ENCODE peak calls at places on chromosomes 12 and 14, in four cellular contexts. F, S, A and C are unnamed samples.

GRCh38 chr12:117241697-117242096 is 51.4 kb upstream of the FBXO21 start:
- DNase-seq in F (no peak), S (no peak), A (no peak), C (no peak)

GRCh38 chr12:105109465-105110212 is 2.1 kb downstream of the WASHC4 start:
- DNase-seq in F (no peak), S (no peak), A (no peak), C (no peak)

GRCh38 chr12:120532701-120533238 is 1.4 kb upstream of the RNF10 start:
- DNase-seq in F (no peak), S (no peak), A (no peak), C (no peak)

GRCh38 chr12:64608901-64609542 is 1.3 kb upstream of the RASSF3 start:
- DNase-seq in F (peak; percentile 34), S (no peak), A (no peak), C (no peak)

GRCh38 chr12:52423661-52424503 is 10.3 kb downstream of the KRT75 start:
- DNase-seq in F (no peak), S (no peak), A (no peak), C (no peak)

GRCh38 chr12:31005256-31005943 is 68.3 kb upstream of the DDX11 start:
- DNase-seq in F (no peak), S (peak; percentile 34), A (no peak), C (no peak)

GRCh38 chr12:91483471-91483985 is 300.9 kb upstream of the DCN start:
- DNase-seq in F (no peak), S (no peak), A (no peak), C (no peak)

GRCh38 chr12:5036031-5036430 is 7.6 kb upstream of the KCNA5 start:
- DNase-seq in F (no peak), S (no peak), A (no peak), C (no peak)

GRCh38 chr14:71711619-71712018 is 220.6 kb upstream of the RGS6 start:
- DNase-seq in F (no peak), S (no peak), A (no peak), C (no peak)

GRCh38 chr14:71206766-71207371 is 299.6 kb downstream of the PCNX1 start:
- DNase-seq in F (no peak), S (no peak), A (no peak), C (no peak)

GRCh38 chr12:754871-755562 is 2.6 kb downstream of the WNK1 start:
- DNase-seq in F (no peak), S (no peak), A (no peak), C (no peak)

GRCh38 chr12:23204933-23205778 is 580.2 kb downstream of the ETNK1 start:
- DNase-seq in F (no peak), S (no peak), A (no peak), C (no peak)

GRCh38 chr12:31944299-31944698 is 14.9 kb upstream of the RESF1 start:
- DNase-seq in F (no peak), S (no peak), A (no peak), C (no peak)

GRCh38 chr14:88559852-88560251 is 3.0 kb upstream of the ZC3H14 start:
- DNase-seq in F (no peak), S (no peak), A (no peak), C (no peak)

GRCh38 chr14:85252011-85252410 is 277.9 kb upstream of the FLRT2 start:
- DNase-seq in F (no peak), S (no peak), A (no peak), C (no peak)

GRCh38 chr12:113298861-113299545 is 35.9 kb downstream of the SLC8B1 start:
- DNase-seq in F (no peak), S (no peak), A (peak; percentile 58), C (peak; percentile 48)

GRCh38 chr12:95755236-95755865 is 35.2 kb downstream of the NTN4 start:
- DNase-seq in F (no peak), S (no peak), A (no peak), C (no peak)

GRCh38 chr12:121452356-121453021 is 52.6 kb downstream of the RNF34 start:
- DNase-seq in F (no peak), S (no peak), A (no peak), C (no peak)

GRCh38 chr14:99513946-99514551 is 32.8 kb downstream of the CCNK start:
- DNase-seq in F (no peak), S (no peak), A (no peak), C (no peak)

GRCh38 chr14:69571879-69572633 is 2.6 kb downstream of the CCDC177 start:
- DNase-seq in F (no peak), S (peak; percentile 74), A (no peak), C (no peak)

GRCh38 chr12:1509703-1510395 is 84.5 kb downstream of the FBXL14 start:
- DNase-seq in F (no peak), S (no peak), A (no peak), C (no peak)

GRCh38 chr12:39367494-39367893 is 75.4 kb downstream of the KIF21A start:
- DNase-seq in F (no peak), S (no peak), A (no peak), C (no peak)

GRCh38 chr12:122072031-122072970 is 6.3 kb upstream of the MLXIP start:
- DNase-seq in F (no peak), S (no peak), A (no peak), C (no peak)

GRCh38 chr12:108633534-108634224 is at the start of gene SELPLG:
- DNase-seq in F (peak; percentile 76), S (peak; percentile 53), A (peak; percentile 36), C (no peak)

GRCh38 chr12:130954544-130954831 is 781 bp downstream of the ADGRD1 start:
- DNase-seq in F (peak; percentile 56), S (no peak), A (no peak), C (no peak)

GRCh38 chr12:31833541-31833840 is 104.7 kb upstream of the AMN1 start:
- DNase-seq in F (no peak), S (no peak), A (no peak), C (no peak)

GRCh38 chr12:122126713-122127597 is 47.1 kb downstream of the IL31 start:
- DNase-seq in F (no peak), S (no peak), A (no peak), C (no peak)

GRCh38 chr14:34665785-34666425 is 36.0 kb upstream of the SNX6 start:
- DNase-seq in F (no peak), S (no peak), A (no peak), C (no peak)

GRCh38 chr14:101508196-101508947 is 52.9 kb upstream of the DIO3 start:
- DNase-seq in F (no peak), S (peak; percentile 33), A (no peak), C (no peak)

GRCh38 chr12:98532687-98533304 is 17.4 kb downstream of the TMPO start:
- DNase-seq in F (no peak), S (no peak), A (no peak), C (no peak)

GRCh38 chr14:63853831-63854293 is 1.1 kb downstream of the SYNE2 start:
- DNase-seq in F (peak; percentile 39), S (peak; percentile 67), A (no peak), C (no peak)

GRCh38 chr14:84303140-84303539 is 1226.8 kb upstream of the FLRT2 start:
- DNase-seq in F (no peak), S (no peak), A (no peak), C (no peak)

GRCh38 chr12:4824415-4824814 is 85.3 kb upstream of the KCNA1 start:
- DNase-seq in F (no peak), S (no peak), A (no peak), C (no peak)

GRCh38 chr12:106971065-106971464 is 15.4 kb downstream of the TMEM263 start:
- DNase-seq in F (no peak), S (no peak), A (no peak), C (no peak)

DNA sequence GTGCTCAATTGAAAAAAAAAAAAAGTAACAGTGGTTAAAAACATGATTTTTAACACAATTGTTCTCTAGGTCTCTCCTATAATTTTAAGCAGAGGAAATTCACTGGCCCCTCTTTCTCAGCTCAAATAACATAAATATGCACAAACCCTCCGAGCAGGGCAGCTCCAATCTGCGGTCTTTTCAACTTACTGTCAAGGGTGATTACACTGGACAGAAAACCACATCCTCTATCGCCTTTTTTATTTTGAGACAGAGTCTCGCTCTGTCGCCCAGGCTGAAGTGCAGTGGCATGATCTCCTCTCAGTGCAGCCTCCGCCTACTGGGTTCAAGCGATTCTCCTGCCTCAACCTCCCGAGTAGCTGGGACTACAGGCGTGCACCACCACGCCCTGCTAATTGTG is 16.5 kb upstream of the GABARAPL1 start:
- DNase-seq in F (no peak), S (no peak), A (no peak), C (no peak)
- H3K27ac ChIP-seq in F (no peak overlapping the region), S (no peak overlapping the region), A (no peak overlapping the region), C (no peak overlapping the region)

GRCh38 chr12:51323966-51324895 is at the start of gene BIN2:
- DNase-seq in F (peak; percentile 42), S (peak; percentile 58), A (peak; percentile 23), C (no peak)

GRCh38 chr12:51323317-51323960 is 535 bp downstream of the BIN2 start:
- DNase-seq in F (no peak), S (no peak), A (no peak), C (no peak)

GRCh38 chr12:51322452-51322851 is 1.5 kb downstream of the BIN2 start:
- DNase-seq in F (no peak), S (no peak), A (no peak), C (no peak)

GRCh38 chr12:51326762-51327439 is 2.9 kb upstream of the BIN2 start:
- DNase-seq in F (no peak), S (no peak), A (no peak), C (no peak)

DNA sequence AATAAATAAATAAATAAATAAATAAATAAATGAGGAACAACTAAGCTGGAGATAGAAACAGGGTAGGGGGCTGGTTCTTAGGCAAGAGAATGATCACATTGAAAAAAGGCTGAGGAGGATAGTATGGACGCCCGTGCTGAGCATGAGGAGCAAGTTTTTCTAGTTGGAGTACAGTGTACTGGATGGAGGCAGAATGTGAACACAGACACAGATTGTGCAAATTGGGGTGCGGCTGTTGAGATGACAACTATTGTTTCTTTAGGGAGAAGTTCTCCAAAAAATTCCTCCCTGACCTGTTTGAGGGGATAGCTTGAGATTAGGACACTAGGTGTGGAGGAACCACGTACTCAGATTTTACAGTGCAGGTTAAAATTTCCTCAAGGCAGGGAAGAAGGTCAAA is 979 bp upstream of the BIN2 start:
- DNase-seq in F (no peak), S (no peak), A (no peak), C (no peak)
- H3K27ac ChIP-seq in F (no peak overlapping the region), S (no peak overlapping the region), A (no peak overlapping the region), C (no peak overlapping the region)

GRCh38 chr12:18898469-18898868 is 160.6 kb downstream of the CAPZA3 start:
- DNase-seq in F (no peak), S (no peak), A (no peak), C (no peak)
- H3K27ac ChIP-seq in F (no peak overlapping the region), S (no peak overlapping the region), A (no peak overlapping the region), C (no peak overlapping the region)

GRCh38 chr14:55717621-55718020 is 137.6 kb downstream of the KTN1 start:
- DNase-seq in F (no peak), S (no peak), A (no peak), C (no peak)

GRCh38 chr14:55720796-55721195 is 140.8 kb downstream of the KTN1 start:
- DNase-seq in F (no peak), S (no peak), A (no peak), C (no peak)

GRCh38 chr14:55715889-55716288 is 135.9 kb downstream of the KTN1 start:
- DNase-seq in F (no peak), S (no peak), A (no peak), C (no peak)

GRCh38 chr14:55721353-55721752 is 141.3 kb downstream of the KTN1 start:
- DNase-seq in F (no peak), S (no peak), A (no peak), C (no peak)

DNA sequence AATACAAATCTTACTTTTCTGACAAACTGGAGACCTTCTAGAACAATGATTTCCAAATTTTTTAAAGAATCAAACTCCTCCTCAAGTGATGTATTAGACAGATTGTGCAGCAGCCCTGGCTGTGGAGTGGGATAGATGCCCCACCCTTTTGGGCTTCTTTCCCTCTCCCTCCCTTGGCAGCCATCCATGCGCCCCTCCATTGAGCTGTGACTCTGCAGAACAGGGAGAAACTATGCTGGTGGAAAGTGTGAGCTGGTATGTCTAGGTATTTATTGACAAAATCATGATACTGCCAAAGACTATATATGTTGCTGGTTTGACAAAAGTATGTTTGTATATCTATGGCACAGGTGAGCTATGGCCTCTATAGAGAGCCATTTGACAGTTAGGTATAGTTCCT is 138.5 kb downstream of the KTN1 start:
- DNase-seq in F (no peak), S (no peak), A (no peak), C (no peak)
- H3K27ac ChIP-seq in F (no peak overlapping the region), S (no peak overlapping the region), A (no peak overlapping the region), C (no peak overlapping the region)